ENCODE peak calls at places on chromosome 22, in eight cellular contexts. One of them, this sample, is unnamed.

GRCh38 chr22:36180038-36180880 is 19.7 kb upstream of the APOL3 start:
- DNase-seq in left ventricle myocardium superior: peak
- DNase-seq in MCF 10A: peak
- DNase-seq in NK-92 treated with Interleukin-12 subunit alpha and Interleukin-12 subunit beta, amount 100 ng/mL, for 24 hours: peak
- DNase-seq in substantia nigra: peak
- DNase-seq in upper lobe of right lung: peak
- DNase-seq in M059J: peak
- DNase-seq in stimulated activated CD8-positive, alpha-beta memory T cell treated with anti-CD3 and anti-CD28 coated beads, Interleukin-4, amount 100 ng/mL, for 1 hour: peak
- DNase-seq in this sample: peak

GRCh38 chr22:50569041-50569459 is 6.3 kb upstream of the SYCE3 start:
- DNase-seq in M059J: no peak
- DNase-seq in MCF 10A: no peak
- DNase-seq in NK-92 treated with Interleukin-12 subunit alpha and Interleukin-12 subunit beta, amount 100 ng/mL, for 24 hours: no peak
- DNase-seq in substantia nigra: no peak
- DNase-seq in upper lobe of right lung: no peak
- DNase-seq in stimulated activated CD8-positive, alpha-beta memory T cell treated with anti-CD3 and anti-CD28 coated beads, Interleukin-4, amount 100 ng/mL, for 1 hour: no peak
- DNase-seq in left ventricle myocardium superior: no peak
- DNase-seq in this sample: no peak

GRCh38 chr22:29301716-29302401 is 4.6 kb upstream of the GAS2L1 start:
- DNase-seq in upper lobe of right lung: no peak
- DNase-seq in M059J: no peak
- DNase-seq in left ventricle myocardium superior: no peak
- DNase-seq in stimulated activated CD8-positive, alpha-beta memory T cell treated with anti-CD3 and anti-CD28 coated beads, Interleukin-4, amount 100 ng/mL, for 1 hour: no peak
- DNase-seq in NK-92 treated with Interleukin-12 subunit alpha and Interleukin-12 subunit beta, amount 100 ng/mL, for 24 hours: no peak
- DNase-seq in MCF 10A: no peak
- DNase-seq in substantia nigra: no peak
- DNase-seq in this sample: no peak

GRCh38 chr22:31377609-31378008 is 21.8 kb upstream of the DRG1 start:
- DNase-seq in left ventricle myocardium superior: no peak
- DNase-seq in M059J: no peak
- DNase-seq in upper lobe of right lung: no peak
- DNase-seq in MCF 10A: no peak
- DNase-seq in NK-92 treated with Interleukin-12 subunit alpha and Interleukin-12 subunit beta, amount 100 ng/mL, for 24 hours: no peak
- DNase-seq in substantia nigra: no peak
- DNase-seq in stimulated activated CD8-positive, alpha-beta memory T cell treated with anti-CD3 and anti-CD28 coated beads, Interleukin-4, amount 100 ng/mL, for 1 hour: no peak
- DNase-seq in this sample: no peak

GRCh38 chr22:42610211-42610610 is 4.5 kb downstream of the POLDIP3 start:
- DNase-seq in stimulated activated CD8-positive, alpha-beta memory T cell treated with anti-CD3 and anti-CD28 coated beads, Interleukin-4, amount 100 ng/mL, for 1 hour: no peak
- DNase-seq in NK-92 treated with Interleukin-12 subunit alpha and Interleukin-12 subunit beta, amount 100 ng/mL, for 24 hours: no peak
- DNase-seq in substantia nigra: no peak
- DNase-seq in M059J: no peak
- DNase-seq in left ventricle myocardium superior: no peak
- DNase-seq in upper lobe of right lung: no peak
- DNase-seq in MCF 10A: no peak
- DNase-seq in this sample: no peak

GRCh38 chr22:39223091-39223710 is 21.6 kb downstream of the PDGFB start:
- DNase-seq in stimulated activated CD8-positive, alpha-beta memory T cell treated with anti-CD3 and anti-CD28 coated beads, Interleukin-4, amount 100 ng/mL, for 1 hour: no peak
- DNase-seq in upper lobe of right lung: no peak
- DNase-seq in M059J: no peak
- DNase-seq in left ventricle myocardium superior: peak
- DNase-seq in MCF 10A: no peak
- DNase-seq in substantia nigra: no peak
- DNase-seq in NK-92 treated with Interleukin-12 subunit alpha and Interleukin-12 subunit beta, amount 100 ng/mL, for 24 hours: no peak
- DNase-seq in this sample: no peak

GRCh38 chr22:36277482-36278291 is 24.8 kb downstream of the APOL1 start:
- DNase-seq in NK-92 treated with Interleukin-12 subunit alpha and Interleukin-12 subunit beta, amount 100 ng/mL, for 24 hours: peak
- DNase-seq in left ventricle myocardium superior: peak
- DNase-seq in substantia nigra: no peak
- DNase-seq in MCF 10A: peak
- DNase-seq in stimulated activated CD8-positive, alpha-beta memory T cell treated with anti-CD3 and anti-CD28 coated beads, Interleukin-4, amount 100 ng/mL, for 1 hour: no peak
- DNase-seq in M059J: peak
- DNase-seq in upper lobe of right lung: peak
- DNase-seq in this sample: no peak

GRCh38 chr22:46073683-46074504 is 76.4 kb upstream of the PPARA start:
- DNase-seq in upper lobe of right lung: peak
- DNase-seq in substantia nigra: no peak
- DNase-seq in MCF 10A: no peak
- DNase-seq in stimulated activated CD8-positive, alpha-beta memory T cell treated with anti-CD3 and anti-CD28 coated beads, Interleukin-4, amount 100 ng/mL, for 1 hour: no peak
- DNase-seq in left ventricle myocardium superior: peak
- DNase-seq in NK-92 treated with Interleukin-12 subunit alpha and Interleukin-12 subunit beta, amount 100 ng/mL, for 24 hours: no peak
- DNase-seq in M059J: no peak
- DNase-seq in this sample: no peak

GRCh38 chr22:25083414-25084166 is 116.1 kb upstream of the CRYBB3 start:
- DNase-seq in MCF 10A: no peak
- DNase-seq in left ventricle myocardium superior: no peak
- DNase-seq in upper lobe of right lung: no peak
- DNase-seq in NK-92 treated with Interleukin-12 subunit alpha and Interleukin-12 subunit beta, amount 100 ng/mL, for 24 hours: no peak
- DNase-seq in stimulated activated CD8-positive, alpha-beta memory T cell treated with anti-CD3 and anti-CD28 coated beads, Interleukin-4, amount 100 ng/mL, for 1 hour: no peak
- DNase-seq in M059J: no peak
- DNase-seq in substantia nigra: no peak
- DNase-seq in this sample: no peak

GRCh38 chr22:27534720-27535125 is 266.8 kb downstream of the MN1 start:
- DNase-seq in NK-92 treated with Interleukin-12 subunit alpha and Interleukin-12 subunit beta, amount 100 ng/mL, for 24 hours: no peak
- DNase-seq in MCF 10A: peak
- DNase-seq in M059J: peak
- DNase-seq in left ventricle myocardium superior: no peak
- DNase-seq in upper lobe of right lung: no peak
- DNase-seq in stimulated activated CD8-positive, alpha-beta memory T cell treated with anti-CD3 and anti-CD28 coated beads, Interleukin-4, amount 100 ng/mL, for 1 hour: no peak
- DNase-seq in substantia nigra: no peak
- DNase-seq in this sample: no peak

GRCh38 chr22:46054878-46055158 is 77.9 kb upstream of the WNT7B start:
- DNase-seq in M059J: no peak
- DNase-seq in NK-92 treated with Interleukin-12 subunit alpha and Interleukin-12 subunit beta, amount 100 ng/mL, for 24 hours: no peak
- DNase-seq in left ventricle myocardium superior: no peak
- DNase-seq in MCF 10A: peak
- DNase-seq in stimulated activated CD8-positive, alpha-beta memory T cell treated with anti-CD3 and anti-CD28 coated beads, Interleukin-4, amount 100 ng/mL, for 1 hour: no peak
- DNase-seq in substantia nigra: no peak
- DNase-seq in upper lobe of right lung: peak
- DNase-seq in this sample: no peak

GRCh38 chr22:41762980-41763779 is 37.3 kb upstream of the CCDC134 start:
- DNase-seq in upper lobe of right lung: no peak
- DNase-seq in stimulated activated CD8-positive, alpha-beta memory T cell treated with anti-CD3 and anti-CD28 coated beads, Interleukin-4, amount 100 ng/mL, for 1 hour: no peak
- DNase-seq in substantia nigra: no peak
- DNase-seq in NK-92 treated with Interleukin-12 subunit alpha and Interleukin-12 subunit beta, amount 100 ng/mL, for 24 hours: peak
- DNase-seq in left ventricle myocardium superior: peak
- DNase-seq in M059J: no peak
- DNase-seq in MCF 10A: peak
- DNase-seq in this sample: no peak

GRCh38 chr22:40348025-40348658 is 1.8 kb downstream of the ADSL start:
- DNase-seq in left ventricle myocardium superior: peak
- DNase-seq in M059J: peak
- DNase-seq in stimulated activated CD8-positive, alpha-beta memory T cell treated with anti-CD3 and anti-CD28 coated beads, Interleukin-4, amount 100 ng/mL, for 1 hour: peak
- DNase-seq in NK-92 treated with Interleukin-12 subunit alpha and Interleukin-12 subunit beta, amount 100 ng/mL, for 24 hours: peak
- DNase-seq in substantia nigra: no peak
- DNase-seq in MCF 10A: peak
- DNase-seq in upper lobe of right lung: no peak
- DNase-seq in this sample: no peak

GRCh38 chr22:38936562-38936961 is 20.8 kb upstream of the APOBEC3A start:
- DNase-seq in left ventricle myocardium superior: no peak
- DNase-seq in NK-92 treated with Interleukin-12 subunit alpha and Interleukin-12 subunit beta, amount 100 ng/mL, for 24 hours: no peak
- DNase-seq in M059J: no peak
- DNase-seq in MCF 10A: no peak
- DNase-seq in substantia nigra: no peak
- DNase-seq in stimulated activated CD8-positive, alpha-beta memory T cell treated with anti-CD3 and anti-CD28 coated beads, Interleukin-4, amount 100 ng/mL, for 1 hour: no peak
- DNase-seq in upper lobe of right lung: peak
- DNase-seq in this sample: no peak

GRCh38 chr22:48234011-48234410 is 1471.6 kb downstream of the TBC1D22A start:
- DNase-seq in upper lobe of right lung: no peak
- DNase-seq in stimulated activated CD8-positive, alpha-beta memory T cell treated with anti-CD3 and anti-CD28 coated beads, Interleukin-4, amount 100 ng/mL, for 1 hour: no peak
- DNase-seq in left ventricle myocardium superior: no peak
- DNase-seq in M059J: no peak
- DNase-seq in MCF 10A: no peak
- DNase-seq in NK-92 treated with Interleukin-12 subunit alpha and Interleukin-12 subunit beta, amount 100 ng/mL, for 24 hours: no peak
- DNase-seq in substantia nigra: no peak
- DNase-seq in this sample: no peak

GRCh38 chr22:36745301-36745995 is 30.5 kb downstream of the IFT27 start:
- DNase-seq in upper lobe of right lung: peak
- DNase-seq in MCF 10A: peak
- DNase-seq in substantia nigra: no peak
- DNase-seq in left ventricle myocardium superior: no peak
- DNase-seq in M059J: no peak
- DNase-seq in stimulated activated CD8-positive, alpha-beta memory T cell treated with anti-CD3 and anti-CD28 coated beads, Interleukin-4, amount 100 ng/mL, for 1 hour: no peak
- DNase-seq in NK-92 treated with Interleukin-12 subunit alpha and Interleukin-12 subunit beta, amount 100 ng/mL, for 24 hours: no peak
- DNase-seq in this sample: no peak

GRCh38 chr22:34845391-34845790 is 220.6 kb upstream of the ISX start:
- DNase-seq in MCF 10A: no peak
- DNase-seq in upper lobe of right lung: no peak
- DNase-seq in M059J: peak
- DNase-seq in NK-92 treated with Interleukin-12 subunit alpha and Interleukin-12 subunit beta, amount 100 ng/mL, for 24 hours: no peak
- DNase-seq in left ventricle myocardium superior: no peak
- DNase-seq in stimulated activated CD8-positive, alpha-beta memory T cell treated with anti-CD3 and anti-CD28 coated beads, Interleukin-4, amount 100 ng/mL, for 1 hour: no peak
- DNase-seq in substantia nigra: no peak
- DNase-seq in this sample: no peak

GRCh38 chr22:39153220-39153860 is 860 bp upstream of the CBX7 start:
- DNase-seq in upper lobe of right lung: peak
- DNase-seq in NK-92 treated with Interleukin-12 subunit alpha and Interleukin-12 subunit beta, amount 100 ng/mL, for 24 hours: no peak
- DNase-seq in left ventricle myocardium superior: no peak
- DNase-seq in MCF 10A: no peak
- DNase-seq in stimulated activated CD8-positive, alpha-beta memory T cell treated with anti-CD3 and anti-CD28 coated beads, Interleukin-4, amount 100 ng/mL, for 1 hour: no peak
- DNase-seq in M059J: no peak
- DNase-seq in substantia nigra: no peak
- DNase-seq in this sample: no peak

GRCh38 chr22:38566726-38567504 is 3.1 kb downstream of the DMC1 start:
- DNase-seq in stimulated activated CD8-positive, alpha-beta memory T cell treated with anti-CD3 and anti-CD28 coated beads, Interleukin-4, amount 100 ng/mL, for 1 hour: no peak
- DNase-seq in MCF 10A: no peak
- DNase-seq in M059J: no peak
- DNase-seq in upper lobe of right lung: no peak
- DNase-seq in left ventricle myocardium superior: no peak
- DNase-seq in NK-92 treated with Interleukin-12 subunit alpha and Interleukin-12 subunit beta, amount 100 ng/mL, for 24 hours: no peak
- DNase-seq in substantia nigra: no peak
- DNase-seq in this sample: no peak